ENCODE peak calls at places on chromosomes 6 and 20, in nine cellular contexts. O, K, Y, N, R, M, X, V and P are unnamed samples.

GRCh38 chr6:130159876-130160415 is 62.8 kb downstream of the SAMD3 start:
- DNase-seq in R (no peak), N (no peak), O (no peak), V (no peak), M (no peak), X (no peak), Y (no peak), K (no peak), P (no peak)

GRCh38 chr6:140385686-140386085 is 1011.2 kb upstream of the CITED2 start:
- DNase-seq in O (no peak), M (no peak), N (no peak), K (no peak), V (no peak), X (no peak), Y (no peak), R (no peak), P (no peak)

GRCh38 chr6:37011656-37012378 is 6.4 kb downstream of the FGD2 start:
- DNase-seq in R (no peak), V (no peak), X (no peak), K (peak), Y (no peak), M (peak), O (no peak), N (no peak), P (peak)

GRCh38 chr20:44609511-44610312 is 27.3 kb downstream of the PKIG start:
- DNase-seq in Y (peak), O (peak), M (no peak), N (peak), X (peak), V (peak), R (peak), K (peak), P (peak)

GRCh38 chr6:126721581-126722145 is 381.7 kb downstream of the CENPW start:
- DNase-seq in M (peak), K (peak), Y (no peak), O (peak), N (no peak), R (no peak), X (no peak), V (no peak), P (peak)

GRCh38 chr6:31791324-31792089 is 4.0 kb downstream of the VARS1 start:
- DNase-seq in X (no peak), R (peak), V (peak), K (peak), Y (peak), O (peak), N (no peak), M (no peak), P (no peak)

GRCh38 chr6:137291441-137291840 is 72.3 kb upstream of the IFNGR1 start:
- DNase-seq in M (peak), V (no peak), X (no peak), K (no peak), N (no peak), Y (no peak), O (peak), R (peak), P (no peak)

GRCh38 chr6:163538331-163538730 is 123.8 kb downstream of the QKI start:
- DNase-seq in O (no peak), N (no peak), X (no peak), Y (no peak), V (no peak), R (no peak), K (no peak), M (no peak), P (no peak)

GRCh38 chr6:28880894-28881780 is 42.6 kb downstream of the TRIM27 start:
- DNase-seq in N (peak), X (peak), O (peak), R (peak), K (peak), V (peak), M (no peak), Y (peak), P (no peak)

GRCh38 chr6:42281570-42281969 is 63.9 kb upstream of the MRPS10 start:
- DNase-seq in X (no peak), K (no peak), R (peak), N (no peak), Y (peak), M (no peak), O (no peak), V (no peak), P (no peak)

GRCh38 chr6:126153661-126154060 is 167.3 kb downstream of the TRMT11 start:
- DNase-seq in N (no peak), O (no peak), M (no peak), V (no peak), X (no peak), R (no peak), Y (no peak), K (peak), P (no peak)

GRCh38 chr6:44297063-44298038 is 15.8 kb downstream of the AARS2 start:
- DNase-seq in V (peak), M (no peak), R (no peak), O (no peak), X (peak), N (no peak), K (peak), Y (peak), P (no peak)

GRCh38 chr6:14910692-14911547 is 334.9 kb upstream of the JARID2 start:
- DNase-seq in R (peak), V (no peak), O (no peak), N (no peak), M (no peak), K (no peak), X (no peak), Y (no peak), P (no peak)

GRCh38 chr6:132661906-132662305 is 2.9 kb upstream of the TAAR1 start:
- DNase-seq in O (no peak), N (no peak), V (no peak), X (no peak), R (no peak), K (no peak), M (no peak), Y (no peak), P (no peak)

GRCh38 chr20:50034567-50035170 is 51.9 kb downstream of the SNAI1 start:
- DNase-seq in K (peak), R (no peak), Y (no peak), O (peak), M (no peak), X (no peak), V (no peak), N (no peak), P (peak)

GRCh38 chr6:124530926-124531325 is 431.3 kb upstream of the RNF217 start:
- DNase-seq in V (no peak), N (no peak), R (no peak), M (no peak), K (no peak), X (no peak), Y (no peak), O (peak), P (no peak)

GRCh38 chr6:69624944-69625343 is 171.9 kb downstream of the LMBRD1 start:
- DNase-seq in N (no peak), R (no peak), O (no peak), Y (no peak), X (no peak), V (no peak), K (no peak), M (no peak), P (no peak)

GRCh38 chr6:166957087-166957804 is 896 bp upstream of the RNASET2 start:
- DNase-seq in K (peak), X (no peak), N (no peak), M (no peak), V (no peak), R (peak), Y (no peak), O (peak), P (no peak)

GRCh38 chr20:23049201-23049932 is at the start of gene THBD:
- DNase-seq in X (no peak), M (no peak), Y (no peak), V (no peak), K (peak), O (no peak), N (no peak), R (peak), P (no peak)

GRCh38 chr20:50341880-50342637 is 151.4 kb downstream of the CEBPB start:
- DNase-seq in X (no peak), V (no peak), Y (no peak), O (no peak), K (no peak), M (no peak), R (no peak), N (no peak), P (no peak)